ENCODE peak calls at places on chromosomes 4 and X, in six cellular contexts. Q is RWPE1, J is AG09319, S is heart right ventricle, P is kidney, M is uterus. W is an unnamed sample.

GRCh38 chrX:119759333-119759766 is 962 bp downstream of the SOWAHD start:
- DNase-seq in Q (no peak), J (no peak), S (no peak), P (no peak), M (no peak), W (no peak)

GRCh38 chr4:112083587-112084347 is 61.5 kb upstream of the FAM241A start:
- DNase-seq in Q (no peak), J (no peak), S (no peak), P (no peak), M (no peak), W (no peak)

GRCh38 chr4:155548173-155548572 is 118.5 kb upstream of the GUCY1A1 start:
- DNase-seq in Q (no peak), J (peak), S (no peak), P (no peak), M (no peak), W (no peak)

GRCh38 chr4:8848507-8849265 is 23.0 kb downstream of the HMX1 start:
- DNase-seq in Q (no peak), J (no peak), S (no peak), P (peak), M (no peak), W (no peak)

GRCh38 chr4:94678896-94679295 is 78.9 kb upstream of the BMPR1B start:
- DNase-seq in Q (peak), J (no peak), S (no peak), P (no peak), M (no peak), W (no peak)

GRCh38 chr4:140137654-140138053 is 16.3 kb downstream of the MAML3 start:
- DNase-seq in Q (no peak), J (no peak), S (no peak), P (no peak), M (no peak), W (no peak)

GRCh38 chr4:24433515-24434192 is 150.7 kb downstream of the DHX15 start:
- DNase-seq in Q (no peak), J (no peak), S (no peak), P (no peak), M (no peak), W (no peak)

GRCh38 chrX:22950278-22951266 is 49.2 kb upstream of the DDX53 start:
- DNase-seq in Q (peak), J (peak), S (no peak), P (peak), M (no peak), W (no peak)

GRCh38 chr4:140756292-140757219 is at the start of gene TBC1D9:
- DNase-seq in Q (peak), J (no peak), S (peak), P (peak), M (peak), W (peak)

GRCh38 chrX:53458082-53458481 is 23.9 kb upstream of the HSD17B10 start:
- DNase-seq in Q (no peak), J (no peak), S (no peak), P (no peak), M (no peak), W (no peak)

GRCh38 chr4:48705609-48706008 is 74.5 kb downstream of the FRYL start:
- DNase-seq in Q (no peak), J (no peak), S (no peak), P (no peak), M (no peak), W (no peak)

GRCh38 chr4:123862812-123863211 is 466.2 kb downstream of the SPRY1 start:
- DNase-seq in Q (peak), J (no peak), S (no peak), P (no peak), M (no peak), W (no peak)

GRCh38 chrX:84469226-84469625 is 33.0 kb downstream of the HDX start:
- DNase-seq in Q (no peak), J (no peak), S (no peak), P (no peak), M (no peak), W (no peak)

GRCh38 chr4:151613290-151613689 is 147.5 kb downstream of the GATB start:
- DNase-seq in Q (no peak), J (no peak), S (no peak), P (no peak), M (no peak), W (no peak)

GRCh38 chrX:96770315-96770714 is 85.7 kb downstream of the DIAPH2 start:
- DNase-seq in Q (peak), J (no peak), S (no peak), P (no peak), M (no peak), W (no peak)

GRCh38 chrX:66200855-66201795 is 37.1 kb downstream of the HEPH start:
- DNase-seq in Q (no peak), J (no peak), S (no peak), P (no peak), M (no peak), W (no peak)

GRCh38 chrX:123648028-123648810 is 84.6 kb downstream of the THOC2 start:
- DNase-seq in Q (no peak), J (peak), S (no peak), P (peak), M (no peak), W (peak)

GRCh38 chrX:105701310-105702052 is 120.9 kb upstream of the NRK start:
- DNase-seq in Q (peak), J (no peak), S (no peak), P (no peak), M (no peak), W (no peak)

DNA sequence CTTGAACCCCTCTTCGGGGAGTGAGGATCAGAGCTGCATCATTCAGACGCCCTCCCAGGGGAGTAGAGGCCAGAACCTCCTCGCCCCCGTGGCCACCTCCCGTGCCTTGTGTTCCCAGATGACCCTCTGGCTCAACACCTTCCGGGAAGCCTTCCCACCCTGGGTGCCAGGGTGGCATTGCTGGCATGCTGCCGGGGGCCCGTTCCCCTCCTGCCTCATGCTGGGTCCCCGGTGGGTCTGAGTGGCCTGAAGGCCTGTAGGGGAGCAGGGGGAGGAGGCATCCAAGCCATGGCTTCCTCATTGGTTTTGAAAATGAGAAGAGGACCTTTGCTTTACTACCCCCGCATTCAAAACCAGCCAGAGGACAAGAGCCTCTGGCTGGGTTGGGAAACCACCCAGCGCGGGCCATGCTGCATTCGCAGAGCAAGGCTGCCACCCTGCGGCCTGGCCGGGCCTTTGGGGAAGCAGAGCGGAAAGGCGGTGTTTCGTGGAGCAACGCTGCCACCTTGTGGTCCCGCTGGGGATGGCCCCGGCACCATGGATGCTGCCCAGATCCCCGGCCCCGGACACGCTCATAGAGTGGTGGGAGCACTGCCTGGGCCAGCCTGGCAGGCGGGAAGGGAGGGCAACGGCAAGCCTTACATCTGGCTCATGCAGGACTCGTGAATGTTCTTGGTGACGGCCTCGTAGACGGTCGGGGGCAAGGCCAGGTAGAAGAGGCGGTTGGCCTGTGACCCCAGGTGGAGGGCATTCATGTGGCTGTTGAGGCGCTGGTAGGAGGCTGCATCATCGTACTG is 11.9 kb downstream of the G6PD start:
- DNase-seq in Q (peak), J (no peak), S (peak), P (peak), M (peak), W (peak)
- TF ChIP-seq CTCF in Q (peak), J (peak), S (peak), P (peak), M (peak), W (peak)

DNA sequence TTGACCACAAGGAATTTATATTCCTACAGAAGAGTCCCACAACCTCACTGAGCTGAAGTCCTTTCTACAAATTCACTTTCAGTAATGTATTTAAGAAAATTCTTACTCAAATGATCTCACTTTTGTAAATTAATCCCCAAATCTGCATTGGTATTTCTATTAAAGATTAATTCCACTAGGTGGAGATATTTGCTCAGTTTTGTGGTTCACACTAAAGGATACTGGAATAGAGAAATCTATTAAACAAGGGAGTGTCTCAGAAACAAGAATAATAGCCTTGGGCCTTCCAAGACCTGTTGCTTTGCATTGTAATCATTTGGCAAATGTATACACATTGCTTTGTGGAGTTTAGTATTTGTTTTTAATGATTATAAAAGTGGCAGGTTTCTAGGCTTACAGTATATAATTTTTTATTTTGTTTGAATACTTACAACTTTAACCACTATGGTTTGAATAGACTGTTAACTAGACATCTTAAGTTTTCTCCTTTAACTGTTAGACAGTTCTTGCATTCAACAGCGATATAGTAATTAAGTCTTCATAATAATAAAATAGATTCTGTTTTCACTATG is 25.9 kb downstream of the CFAP299 start:
- DNase-seq in Q (peak), J (no peak), S (no peak), P (no peak), M (no peak), W (no peak)
- TF ChIP-seq CTCF in Q (peak), J (peak), S (peak), P (peak), M (peak), W (peak)

DNA sequence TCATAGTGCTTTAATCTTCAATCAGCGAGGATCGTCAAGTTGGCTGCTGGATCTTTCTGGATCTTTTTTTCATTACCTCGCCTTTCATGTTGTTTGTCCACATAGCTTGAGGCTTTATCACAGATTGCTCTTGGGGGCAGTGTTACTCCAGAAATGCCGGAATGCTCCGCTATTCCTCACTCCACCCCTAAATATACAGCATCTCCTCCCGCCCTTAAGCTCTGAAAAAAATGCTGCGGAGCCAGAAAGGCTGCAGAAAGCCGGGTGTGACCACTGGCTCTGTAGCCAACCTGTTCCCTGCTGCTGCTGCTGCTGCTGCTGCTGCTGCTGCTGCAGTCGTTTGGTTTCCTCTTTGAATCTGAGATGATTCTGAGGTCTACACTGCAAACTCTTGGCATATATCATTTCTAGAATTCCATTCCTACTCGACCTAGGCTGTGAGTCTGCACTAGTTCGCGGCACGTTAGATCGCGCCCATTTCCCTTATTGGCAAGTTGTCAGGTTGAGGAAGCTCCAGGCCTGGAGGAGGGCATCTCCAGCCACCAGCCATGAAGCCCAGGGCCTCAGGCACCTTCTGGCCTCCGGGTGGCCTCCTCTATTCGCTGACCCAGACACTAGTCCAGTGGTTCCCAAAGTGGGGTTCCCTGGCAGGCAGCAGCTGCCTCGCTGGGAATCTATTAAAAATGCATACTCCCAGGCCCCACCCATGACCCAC is 34.2 kb downstream of the WDR13 start:
- DNase-seq in Q (peak), J (peak), S (peak), P (peak), M (peak), W (peak)
- TF ChIP-seq CTCF in Q (peak), J (peak), S (peak), P (peak), M (peak), W (peak)

GRCh38 chr4:107037188-107037587 is 1.1 kb upstream of the DKK2 start:
- DNase-seq in Q (peak), J (no peak), S (peak), P (peak), M (peak), W (peak)
- TF ChIP-seq CTCF in Q (no peak), J (peak), S (peak), P (no peak), M (no peak), W (peak)